ENCODE peak calls at places on chromosomes 5 and 9, in eight cellular contexts. H, U, Y, X, A, V, N and E are unnamed samples.

GRCh38 chr5:111167551-111167950 is 56.6 kb upstream of the CAMK4 start:
- DNase-seq in H (no peak), U (no peak), Y (no peak), X (no peak), A (no peak), V (no peak), N (no peak), E (no peak)

GRCh38 chr9:137745541-137745991 is 126.8 kb downstream of the EHMT1 start:
- DNase-seq in H (no peak), U (peak), Y (no peak), X (peak), A (peak), V (no peak), N (no peak), E (no peak)

GRCh38 chr9:131423171-131423581 is 29.3 kb downstream of the PRRC2B start:
- DNase-seq in H (peak), U (peak), Y (peak), X (peak), A (peak), V (no peak), N (no peak), E (peak)

GRCh38 chr9:78001946-78002731 is 29.5 kb downstream of the GNAQ start:
- DNase-seq in H (no peak), U (no peak), Y (no peak), X (peak), A (no peak), V (no peak), N (no peak), E (no peak)

GRCh38 chr9:127473932-127474331 is 22.6 kb downstream of the LRSAM1 start:
- DNase-seq in H (no peak), U (peak), Y (no peak), X (no peak), A (no peak), V (no peak), N (no peak), E (peak)

GRCh38 chr5:156326718-156327259 is at the start of gene SGCD:
- DNase-seq in H (no peak), U (no peak), Y (no peak), X (peak), A (peak), V (peak), N (no peak), E (peak)

GRCh38 chr5:45081082-45081481 is 272.3 kb downstream of the MRPS30 start:
- DNase-seq in H (no peak), U (no peak), Y (no peak), X (no peak), A (no peak), V (no peak), N (no peak), E (no peak)

GRCh38 chr5:56910123-56910951 is 941 bp downstream of the SETD9 start:
- DNase-seq in H (no peak), U (peak), Y (peak), X (no peak), A (peak), V (peak), N (peak), E (peak)

GRCh38 chr5:111043712-111044506 is 27.6 kb upstream of the TSLP start:
- DNase-seq in H (peak), U (no peak), Y (no peak), X (peak), A (no peak), V (no peak), N (no peak), E (no peak)

GRCh38 chr9:129640871-129641750 is 840 bp downstream of the ASB6 start:
- DNase-seq in H (no peak), U (no peak), Y (no peak), X (no peak), A (no peak), V (no peak), N (no peak), E (no peak)

GRCh38 chr9:108552459-108553040 is 303.2 kb downstream of the ACTL7B start:
- DNase-seq in H (peak), U (peak), Y (no peak), X (no peak), A (no peak), V (no peak), N (no peak), E (no peak)

GRCh38 chr5:96079075-96079474 is 117.4 kb upstream of the ELL2 start:
- DNase-seq in H (peak), U (no peak), Y (no peak), X (peak), A (no peak), V (no peak), N (no peak), E (no peak)

GRCh38 chr5:50564079-50564478 is 102.4 kb upstream of the PARP8 start:
- DNase-seq in H (no peak), U (no peak), Y (no peak), X (no peak), A (no peak), V (no peak), N (no peak), E (no peak)

GRCh38 chr5:56164371-56164770 is 68.8 kb downstream of the ANKRD55 start:
- DNase-seq in H (no peak), U (no peak), Y (no peak), X (peak), A (no peak), V (no peak), N (no peak), E (no peak)

GRCh38 chr5:68433921-68434879 is 218.6 kb downstream of the PIK3R1 start:
- DNase-seq in H (peak), U (peak), Y (peak), X (peak), A (peak), V (peak), N (peak), E (peak)

GRCh38 chr5:140678993-140679392 is 5.6 kb upstream of the DND1 start:
- DNase-seq in H (no peak), U (no peak), Y (no peak), X (no peak), A (no peak), V (no peak), N (no peak), E (no peak)

GRCh38 chr9:86946712-86947145 is 577 bp downstream of the GAS1 start:
- DNase-seq in H (no peak), U (peak), Y (peak), X (peak), A (peak), V (peak), N (no peak), E (peak)

GRCh38 chr9:101635473-101635872 is 40.7 kb upstream of the PPP3R2 start:
- DNase-seq in H (no peak), U (no peak), Y (no peak), X (no peak), A (no peak), V (no peak), N (no peak), E (no peak)

GRCh38 chr9:93026640-93027039 is 31.9 kb upstream of the SUSD3 start:
- DNase-seq in H (no peak), U (no peak), Y (no peak), X (no peak), A (no peak), V (no peak), N (no peak), E (no peak)

GRCh38 chr5:176835918-176836317 is 25.6 kb downstream of the UNC5A start:
- DNase-seq in H (no peak), U (no peak), Y (no peak), X (no peak), A (no peak), V (no peak), N (no peak), E (no peak)

GRCh38 chr5:69188811-69189161 is 597 bp upstream of the CENPH start:
- DNase-seq in H (no peak), U (no peak), Y (no peak), X (peak), A (no peak), V (no peak), N (no peak), E (no peak)

GRCh38 chr5:179822444-179822990 is 1.8 kb downstream of the SQSTM1 start:
- DNase-seq in H (no peak), U (no peak), Y (no peak), X (no peak), A (no peak), V (no peak), N (no peak), E (no peak)

GRCh38 chr9:10094563-10094962 is 518.2 kb downstream of the PTPRD start:
- DNase-seq in H (no peak), U (no peak), Y (no peak), X (no peak), A (no peak), V (no peak), N (no peak), E (no peak)

GRCh38 chr5:62596691-62597090 is 18.1 kb downstream of the LRRC70 start:
- DNase-seq in H (no peak), U (no peak), Y (no peak), X (no peak), A (no peak), V (no peak), N (no peak), E (no peak)

GRCh38 chr5:17240487-17240886 is 23.1 kb downstream of the BASP1 start:
- DNase-seq in H (no peak), U (no peak), Y (no peak), X (no peak), A (no peak), V (no peak), N (no peak), E (no peak)

GRCh38 chr9:96721303-96721702 is 56.6 kb downstream of the ZNF510 start:
- DNase-seq in H (no peak), U (no peak), Y (no peak), X (no peak), A (no peak), V (no peak), N (no peak), E (no peak)

GRCh38 chr5:56206126-56206525 is 27.0 kb downstream of the ANKRD55 start:
- DNase-seq in H (no peak), U (no peak), Y (no peak), X (peak), A (no peak), V (no peak), N (no peak), E (no peak)

GRCh38 chr5:158875272-158875679 is 224.4 kb downstream of the EBF1 start:
- DNase-seq in H (no peak), U (no peak), Y (no peak), X (peak), A (no peak), V (no peak), N (no peak), E (no peak)

GRCh38 chr5:158873115-158873514 is 226.6 kb downstream of the EBF1 start:
- DNase-seq in H (no peak), U (no peak), Y (no peak), X (no peak), A (no peak), V (no peak), N (no peak), E (no peak)

GRCh38 chr5:158874343-158874742 is 225.4 kb downstream of the EBF1 start:
- DNase-seq in H (no peak), U (no peak), Y (no peak), X (no peak), A (no peak), V (no peak), N (no peak), E (no peak)

GRCh38 chr5:158876263-158876942 is 223.3 kb downstream of the EBF1 start:
- DNase-seq in H (no peak), U (no peak), Y (no peak), X (no peak), A (no peak), V (no peak), N (no peak), E (no peak)

DNA sequence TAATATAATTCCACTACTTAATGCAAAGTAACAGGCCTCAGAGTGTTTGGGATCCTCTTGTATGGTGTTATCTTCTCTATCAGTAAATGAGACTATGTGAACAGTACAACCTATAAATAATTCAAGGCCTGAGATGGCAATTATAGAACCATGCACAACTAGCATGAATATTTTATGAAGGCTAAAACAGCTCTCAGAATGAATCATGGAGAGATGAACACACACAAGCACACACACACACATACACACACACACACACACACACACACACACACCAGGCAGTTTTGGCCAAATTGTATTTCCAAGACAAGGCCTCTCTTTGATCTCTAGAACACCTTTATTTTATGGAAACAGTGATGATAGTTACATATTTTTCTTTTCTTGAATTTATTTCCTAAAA is 224.9 kb downstream of the EBF1 start:
- DNase-seq in H (no peak), U (no peak), Y (no peak), X (no peak), A (no peak), V (no peak), N (no peak), E (no peak)
- H3K4me3 ChIP-seq in H (no peak), U (no peak), Y (no peak), X (no peak), A (no peak), V (peak), N (peak), E (no peak)

DNA sequence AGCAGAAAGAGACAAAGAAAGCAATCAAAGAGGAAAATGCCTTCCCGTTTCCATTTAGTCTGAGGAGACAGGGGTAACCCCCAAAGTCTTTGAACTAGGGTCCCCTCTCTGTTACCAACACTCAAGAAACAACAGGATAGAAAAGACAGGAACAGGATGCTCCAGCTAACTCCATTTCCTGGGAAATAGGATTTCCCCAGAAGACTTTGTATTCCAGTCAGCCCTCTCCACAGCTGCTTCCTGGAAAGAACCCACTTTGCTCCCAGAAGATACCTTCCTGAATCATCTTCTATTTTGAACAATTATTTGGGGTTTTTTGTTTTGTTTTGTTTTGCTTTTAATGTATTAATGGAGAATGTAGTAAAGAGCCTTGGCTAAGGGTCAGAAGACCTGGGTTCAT is 56.0 kb downstream of the KLHL3 start:
- DNase-seq in H (no peak), U (no peak), Y (no peak), X (no peak), A (no peak), V (no peak), N (no peak), E (no peak)
- H3K4me3 ChIP-seq in H (no peak), U (no peak), Y (no peak), X (no peak), A (no peak), V (no peak), N (no peak), E (no peak)

GRCh38 chr9:16092627-16093091 is 539.8 kb downstream of the CCDC171 start:
- DNase-seq in H (no peak), U (no peak), Y (no peak), X (peak), A (no peak), V (peak), N (no peak), E (peak)
- H3K4me3 ChIP-seq in H (no peak), U (no peak), Y (no peak), X (no peak), A (no peak), V (no peak), N (no peak), E (no peak)

GRCh38 chr9:134294228-134295071 is 31.8 kb upstream of the RXRA start:
- DNase-seq in H (no peak), U (no peak), Y (peak), X (no peak), A (no peak), V (peak), N (no peak), E (peak)
- H3K4me3 ChIP-seq in H (no peak), U (no peak), Y (no peak), X (no peak), A (no peak), V (peak), N (no peak), E (peak)

DNA sequence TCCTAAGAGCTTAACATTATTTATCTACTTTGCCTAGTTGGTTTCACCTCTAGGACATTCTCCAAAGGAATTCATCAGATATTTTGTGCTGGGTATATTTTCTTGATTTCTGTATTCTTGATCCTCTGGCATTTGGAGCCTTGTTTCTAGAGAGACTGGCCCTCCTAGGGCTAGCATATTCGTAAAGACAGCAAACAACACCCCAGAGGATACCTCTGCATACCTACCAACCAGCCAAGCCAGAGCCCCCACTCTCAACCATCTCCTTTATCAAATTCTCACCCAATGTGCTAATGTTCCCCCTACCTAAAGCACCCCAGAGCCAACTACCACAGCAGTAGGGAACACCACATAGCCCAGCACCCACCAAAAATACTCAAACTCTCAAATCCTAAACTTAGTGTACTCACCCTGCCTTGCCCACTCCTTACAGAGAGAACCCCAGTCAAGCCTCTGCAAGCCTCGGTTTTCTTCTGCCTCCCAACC is 149.5 kb downstream of the SEMA5A start:
- DNase-seq in H (no peak), U (no peak), Y (no peak), X (no peak), A (no peak), V (no peak), N (no peak), E (no peak)
- H3K4me3 ChIP-seq in H (no peak), U (no peak), Y (no peak), X (no peak), A (no peak), V (no peak), N (no peak), E (no peak)

GRCh38 chr5:112863549-112863948 is 2.5 kb downstream of the SRP19 start:
- DNase-seq in H (no peak), U (peak), Y (no peak), X (no peak), A (no peak), V (no peak), N (no peak), E (no peak)
- H3K4me3 ChIP-seq in H (no peak), U (no peak), Y (no peak), X (no peak), A (no peak), V (no peak), N (no peak), E (no peak)

DNA sequence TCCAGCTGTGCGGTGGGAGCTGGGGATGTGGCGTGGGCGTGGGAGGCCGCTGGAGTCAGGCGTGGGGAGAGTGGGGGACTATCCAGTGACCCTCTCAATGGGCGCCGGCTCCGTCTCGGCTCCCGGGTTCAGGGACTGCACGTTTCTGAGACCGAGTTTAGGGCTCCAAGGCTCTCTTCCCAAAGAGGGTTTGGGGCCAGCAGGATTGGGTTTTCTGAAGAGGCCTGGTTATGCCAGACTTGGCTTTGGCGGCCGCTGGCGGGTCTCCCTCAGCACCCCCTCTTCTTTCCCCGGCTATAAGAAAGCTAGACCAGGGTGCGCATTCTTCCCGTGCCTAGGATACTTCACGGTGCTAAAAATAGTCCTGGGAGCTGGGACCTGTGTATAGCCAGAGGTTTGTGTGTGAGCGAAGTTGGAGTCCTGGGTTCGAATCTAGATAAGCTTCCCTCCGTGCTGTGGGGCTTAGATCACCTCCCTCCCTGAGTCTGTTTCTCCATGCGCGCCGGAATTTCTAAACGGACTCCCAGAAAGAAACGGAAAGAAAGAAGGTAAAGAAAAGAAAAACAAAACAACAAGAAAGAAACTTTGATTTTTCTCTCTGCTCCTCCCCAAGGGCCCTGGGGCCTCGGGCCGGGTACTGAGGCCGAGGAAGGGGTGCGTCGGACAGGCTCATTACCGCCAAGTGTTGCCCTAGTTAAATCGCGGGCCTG is 5.0 kb downstream of the HAND1 start:
- DNase-seq in H (no peak), U (no peak), Y (no peak), X (no peak), A (peak), V (no peak), N (no peak), E (no peak)
- H3K4me3 ChIP-seq in H (no peak), U (no peak), Y (no peak), X (no peak), A (no peak), V (peak), N (peak), E (peak)

GRCh38 chr5:170861295-170861854 is 443 bp upstream of the RANBP17 start:
- DNase-seq in H (no peak), U (no peak), Y (no peak), X (no peak), A (no peak), V (no peak), N (no peak), E (peak)
- H3K4me3 ChIP-seq in H (peak), U (peak), Y (no peak), X (peak), A (no peak), V (peak), N (no peak), E (no peak)

GRCh38 chr5:132204736-132205135 is 22.9 kb downstream of the P4HA2 start:
- DNase-seq in H (no peak), U (no peak), Y (no peak), X (no peak), A (peak), V (no peak), N (no peak), E (no peak)
- H3K4me3 ChIP-seq in H (no peak), U (no peak), Y (no peak), X (no peak), A (no peak), V (no peak), N (no peak), E (no peak)